ENCODE peak calls at places on chromosomes 4 and X, in five cellular contexts. One of them, this sample, is unnamed.

GRCh38 chr4:48271048-48271452 is 1.4 kb upstream of the TEC start:
- DNase-seq in GM23338: no peak
- DNase-seq in Panc1: no peak
- DNase-seq in breast epithelium: no peak
- DNase-seq in stomach: no peak
- DNase-seq in this sample: no peak

GRCh38 chr4:2255501-2256155 is 6.3 kb downstream of the MXD4 start:
- DNase-seq in GM23338: peak
- DNase-seq in Panc1: no peak
- DNase-seq in breast epithelium: peak
- DNase-seq in stomach: peak
- DNase-seq in this sample: no peak

GRCh38 chr4:2660596-2661211 is 95.4 kb downstream of the TNIP2 start:
- DNase-seq in Panc1: no peak
- DNase-seq in stomach: no peak
- DNase-seq in GM23338: no peak
- DNase-seq in breast epithelium: no peak
- DNase-seq in this sample: no peak

GRCh38 chr4:174460684-174461083 is 61.6 kb downstream of the HPGD start:
- DNase-seq in stomach: no peak
- DNase-seq in breast epithelium: no peak
- DNase-seq in GM23338: no peak
- DNase-seq in Panc1: no peak
- DNase-seq in this sample: no peak

GRCh38 chr4:147773261-147774184 is 41.6 kb downstream of the ARHGAP10 start:
- DNase-seq in GM23338: no peak
- DNase-seq in stomach: no peak
- DNase-seq in breast epithelium: no peak
- DNase-seq in Panc1: no peak
- DNase-seq in this sample: no peak

GRCh38 chrX:151780621-151781020 is 46.1 kb downstream of the CNGA2 start:
- DNase-seq in GM23338: no peak
- DNase-seq in breast epithelium: no peak
- DNase-seq in Panc1: no peak
- DNase-seq in stomach: no peak
- DNase-seq in this sample: no peak

GRCh38 chr4:7423801-7424552 is 10.8 kb downstream of the PSAPL1 start:
- DNase-seq in Panc1: no peak
- DNase-seq in stomach: peak
- DNase-seq in breast epithelium: peak
- DNase-seq in GM23338: no peak
- DNase-seq in this sample: no peak

GRCh38 chr4:55176497-55176896 is 51.1 kb upstream of the KDR start:
- DNase-seq in stomach: no peak
- DNase-seq in Panc1: no peak
- DNase-seq in GM23338: no peak
- DNase-seq in breast epithelium: no peak
- DNase-seq in this sample: no peak

GRCh38 chr4:156169861-156170260 is 216.2 kb upstream of the CTSO start:
- DNase-seq in breast epithelium: no peak
- DNase-seq in Panc1: no peak
- DNase-seq in GM23338: peak
- DNase-seq in stomach: no peak
- DNase-seq in this sample: no peak

GRCh38 chrX:40085714-40086113 is 12.0 kb downstream of the BCOR start:
- DNase-seq in GM23338: no peak
- DNase-seq in stomach: no peak
- DNase-seq in Panc1: no peak
- DNase-seq in breast epithelium: no peak
- DNase-seq in this sample: no peak

GRCh38 chrX:40087574-40088298 is 10.0 kb downstream of the BCOR start:
- DNase-seq in stomach: no peak
- DNase-seq in GM23338: no peak
- DNase-seq in Panc1: no peak
- DNase-seq in breast epithelium: no peak
- DNase-seq in this sample: no peak

GRCh38 chrX:40085086-40085551 is 12.6 kb downstream of the BCOR start:
- DNase-seq in GM23338: no peak
- DNase-seq in Panc1: no peak
- DNase-seq in stomach: no peak
- DNase-seq in breast epithelium: no peak
- DNase-seq in this sample: no peak

GRCh38 chrX:40088299-40088625 is 9.5 kb downstream of the BCOR start:
- DNase-seq in GM23338: peak
- DNase-seq in breast epithelium: no peak
- DNase-seq in Panc1: no peak
- DNase-seq in stomach: no peak
- DNase-seq in this sample: no peak

GRCh38 chrX:40086569-40087335 is 11.0 kb downstream of the BCOR start:
- DNase-seq in Panc1: no peak
- DNase-seq in GM23338: no peak
- DNase-seq in stomach: no peak
- DNase-seq in breast epithelium: no peak
- DNase-seq in this sample: no peak
- TF ChIP-seq POLR2AphosphoS5 in Panc1: no peak
- TF ChIP-seq POLR2AphosphoS5 in GM23338: no peak
- TF ChIP-seq POLR2AphosphoS5 in stomach: no peak
- TF ChIP-seq POLR2AphosphoS5 in breast epithelium: no peak
- TF ChIP-seq POLR2AphosphoS5 in this sample: no peak

DNA sequence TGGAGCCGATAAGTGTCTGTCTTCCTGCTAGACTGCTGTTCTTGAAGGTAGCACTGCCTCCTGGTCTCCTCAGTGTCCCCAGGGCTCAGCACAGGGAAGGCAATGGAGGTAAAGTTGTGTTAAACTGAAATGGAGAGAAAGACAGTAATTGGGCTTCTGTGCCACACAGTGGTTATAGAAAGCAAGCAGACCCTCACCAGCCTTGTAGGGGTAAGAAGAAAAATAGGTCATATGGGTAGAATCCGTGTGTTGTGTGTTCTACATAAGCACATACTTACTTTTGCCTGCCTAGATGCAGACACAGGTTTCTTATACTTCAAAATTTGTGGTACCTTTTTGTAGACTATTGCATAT is 49.7 kb downstream of the RHOH start:
- DNase-seq in breast epithelium: no peak
- DNase-seq in Panc1: no peak
- DNase-seq in stomach: no peak
- DNase-seq in GM23338: no peak
- DNase-seq in this sample: no peak
- TF ChIP-seq POLR2AphosphoS5 in breast epithelium: no peak
- TF ChIP-seq POLR2AphosphoS5 in Panc1: no peak
- TF ChIP-seq POLR2AphosphoS5 in stomach: no peak
- TF ChIP-seq POLR2AphosphoS5 in GM23338: no peak
- TF ChIP-seq POLR2AphosphoS5 in this sample: no peak

GRCh38 chr4:186027405-186027804 is 41.6 kb upstream of the TLR3 start:
- DNase-seq in GM23338: no peak
- DNase-seq in stomach: no peak
- DNase-seq in breast epithelium: no peak
- DNase-seq in Panc1: no peak
- DNase-seq in this sample: no peak

GRCh38 chr4:186030795-186031194 is 38.2 kb upstream of the TLR3 start:
- DNase-seq in stomach: no peak
- DNase-seq in GM23338: no peak
- DNase-seq in breast epithelium: no peak
- DNase-seq in Panc1: no peak
- DNase-seq in this sample: no peak

GRCh38 chr4:186033027-186033426 is 35.9 kb upstream of the TLR3 start:
- DNase-seq in GM23338: no peak
- DNase-seq in stomach: no peak
- DNase-seq in Panc1: no peak
- DNase-seq in breast epithelium: no peak
- DNase-seq in this sample: no peak

GRCh38 chr4:186032259-186032658 is 36.7 kb upstream of the TLR3 start:
- DNase-seq in stomach: no peak
- DNase-seq in breast epithelium: no peak
- DNase-seq in Panc1: no peak
- DNase-seq in GM23338: peak
- DNase-seq in this sample: no peak

GRCh38 chr4:186029731-186030421 is 39.1 kb upstream of the TLR3 start:
- DNase-seq in breast epithelium: peak
- DNase-seq in GM23338: peak
- DNase-seq in Panc1: no peak
- DNase-seq in stomach: peak
- DNase-seq in this sample: no peak
- TF ChIP-seq POLR2AphosphoS5 in breast epithelium: no peak
- TF ChIP-seq POLR2AphosphoS5 in GM23338: no peak
- TF ChIP-seq POLR2AphosphoS5 in Panc1: no peak
- TF ChIP-seq POLR2AphosphoS5 in stomach: peak
- TF ChIP-seq POLR2AphosphoS5 in this sample: no peak

GRCh38 chr4:25451676-25452075 is 74.6 kb downstream of the ANAPC4 start:
- DNase-seq in breast epithelium: no peak
- DNase-seq in Panc1: no peak
- DNase-seq in stomach: no peak
- DNase-seq in GM23338: no peak
- DNase-seq in this sample: no peak
- TF ChIP-seq POLR2AphosphoS5 in breast epithelium: no peak
- TF ChIP-seq POLR2AphosphoS5 in Panc1: no peak
- TF ChIP-seq POLR2AphosphoS5 in stomach: no peak
- TF ChIP-seq POLR2AphosphoS5 in GM23338: no peak
- TF ChIP-seq POLR2AphosphoS5 in this sample: no peak

GRCh38 chrX:68433155-68433980 is at the start of gene OPHN1:
- DNase-seq in stomach: peak
- DNase-seq in Panc1: no peak
- DNase-seq in breast epithelium: peak
- DNase-seq in GM23338: peak
- DNase-seq in this sample: peak
- TF ChIP-seq POLR2AphosphoS5 in stomach: no peak
- TF ChIP-seq POLR2AphosphoS5 in Panc1: peak
- TF ChIP-seq POLR2AphosphoS5 in breast epithelium: no peak
- TF ChIP-seq POLR2AphosphoS5 in GM23338: peak
- TF ChIP-seq POLR2AphosphoS5 in this sample: no peak

GRCh38 chr4:80270321-80270720 is 3.9 kb downstream of the FGF5 start:
- DNase-seq in stomach: no peak
- DNase-seq in Panc1: no peak
- DNase-seq in GM23338: no peak
- DNase-seq in breast epithelium: no peak
- DNase-seq in this sample: no peak
- TF ChIP-seq POLR2AphosphoS5 in stomach: no peak
- TF ChIP-seq POLR2AphosphoS5 in Panc1: no peak
- TF ChIP-seq POLR2AphosphoS5 in GM23338: no peak
- TF ChIP-seq POLR2AphosphoS5 in breast epithelium: no peak
- TF ChIP-seq POLR2AphosphoS5 in this sample: no peak

GRCh38 chr4:13612569-13612968 is 15.0 kb downstream of the BOD1L1 start:
- DNase-seq in stomach: no peak
- DNase-seq in GM23338: peak
- DNase-seq in Panc1: no peak
- DNase-seq in breast epithelium: no peak
- DNase-seq in this sample: no peak

GRCh38 chr4:13616597-13616996 is 10.9 kb downstream of the BOD1L1 start:
- DNase-seq in Panc1: no peak
- DNase-seq in breast epithelium: no peak
- DNase-seq in stomach: no peak
- DNase-seq in GM23338: no peak
- DNase-seq in this sample: no peak

GRCh38 chr4:13615162-13615561 is 12.4 kb downstream of the BOD1L1 start:
- DNase-seq in Panc1: no peak
- DNase-seq in breast epithelium: no peak
- DNase-seq in stomach: no peak
- DNase-seq in GM23338: no peak
- DNase-seq in this sample: peak

DNA sequence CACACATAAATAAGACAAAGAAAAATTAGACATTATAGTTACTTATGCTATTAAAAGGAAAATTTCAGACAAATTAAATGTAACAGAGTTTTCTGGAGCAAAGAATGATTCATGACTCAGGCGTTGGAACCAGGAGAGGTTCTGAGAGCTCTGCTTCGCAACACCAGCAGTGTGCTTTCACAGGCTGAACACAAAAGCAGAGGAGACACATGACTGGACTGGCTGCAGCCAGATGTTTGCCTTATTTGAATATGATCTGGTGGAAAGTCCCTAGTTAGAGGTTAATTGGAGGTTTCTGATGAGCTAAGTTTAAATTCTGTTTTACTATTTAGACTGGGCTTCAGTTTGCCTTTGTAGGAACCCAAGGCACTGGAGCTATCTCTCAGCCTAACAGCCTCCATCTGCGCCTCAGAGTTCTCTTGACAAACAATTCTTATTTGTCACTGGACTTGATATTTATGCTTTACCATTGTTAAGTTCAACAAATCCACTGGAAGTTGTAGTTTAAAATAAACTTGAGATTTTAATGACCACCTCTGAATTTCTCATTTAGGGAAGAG is 16.2 kb downstream of the BOD1L1 start:
- DNase-seq in stomach: no peak
- DNase-seq in breast epithelium: no peak
- DNase-seq in GM23338: no peak
- DNase-seq in Panc1: no peak
- DNase-seq in this sample: no peak
- TF ChIP-seq POLR2AphosphoS5 in stomach: no peak
- TF ChIP-seq POLR2AphosphoS5 in breast epithelium: no peak
- TF ChIP-seq POLR2AphosphoS5 in GM23338: no peak
- TF ChIP-seq POLR2AphosphoS5 in Panc1: no peak
- TF ChIP-seq POLR2AphosphoS5 in this sample: no peak

GRCh38 chr4:1214101-1215095 is 34.5 kb downstream of the CTBP1 start:
- DNase-seq in GM23338: no peak
- DNase-seq in stomach: no peak
- DNase-seq in Panc1: no peak
- DNase-seq in breast epithelium: no peak
- DNase-seq in this sample: no peak
- TF ChIP-seq POLR2AphosphoS5 in GM23338: no peak
- TF ChIP-seq POLR2AphosphoS5 in stomach: no peak
- TF ChIP-seq POLR2AphosphoS5 in Panc1: no peak
- TF ChIP-seq POLR2AphosphoS5 in breast epithelium: no peak
- TF ChIP-seq POLR2AphosphoS5 in this sample: peak